ENCODE peak calls at places on chromosomes 1 and 21, in nine cellular contexts. G is effector memory CD4-positive, alpha-beta T cell; N is left ventricle myocardium inferior; W is left lung; T is esophagus squamous epithelium; R is heart right ventricle; J is ovary; H is neural progenitor cell; V is tibial artery. S is an unnamed sample. For H3K36me3, the result is how much of the 10 kb centered on the place peaks cover.

GRCh38 chr1:21956720-21957552 is 19.8 kb upstream of the HSPG2 start:
- DNase-seq in G (peak), N (peak), W (peak), T (no peak), R (peak), J (no peak), H (no peak), V (peak), S (peak)

GRCh38 chr1:164588388-164589341 is 29.7 kb downstream of the PBX1 start:
- DNase-seq in G (no peak), N (peak), W (no peak), T (no peak), R (peak), J (peak), H (peak), V (peak), S (peak)

GRCh38 chr1:86849756-86850155 is 64.2 kb downstream of the SELENOF start:
- DNase-seq in G (no peak), N (no peak), W (no peak), T (no peak), R (no peak), J (no peak), H (no peak), V (no peak), S (no peak)

GRCh38 chr1:2512862-2513421 is 13.5 kb downstream of the PANK4 start:
- DNase-seq in G (no peak), N (no peak), W (no peak), T (no peak), R (no peak), J (no peak), H (no peak), V (no peak), S (no peak)

GRCh38 chr1:226029093-226029496 is 30.0 kb upstream of the SDE2 start:
- DNase-seq in G (no peak), N (no peak), W (no peak), T (no peak), R (no peak), J (no peak), H (no peak), V (peak), S (no peak)

GRCh38 chr1:165877940-165878556 is 50.6 kb downstream of the UCK2 start:
- DNase-seq in G (no peak), N (no peak), W (no peak), T (no peak), R (no peak), J (no peak), H (no peak), V (no peak), S (no peak)

GRCh38 chr1:6785721-6786505 is 659 bp downstream of the CAMTA1 start:
- DNase-seq in G (peak), N (peak), W (peak), T (no peak), R (peak), J (peak), H (peak), V (peak), S (peak)

GRCh38 chr1:114458208-114458777 is 52.7 kb downstream of the TRIM33 start:
- DNase-seq in G (no peak), N (no peak), W (no peak), T (no peak), R (no peak), J (no peak), H (no peak), V (no peak), S (no peak)

GRCh38 chr1:37570528-37571334 is 14.0 kb downstream of the DNALI1 start:
- DNase-seq in G (no peak), N (no peak), W (no peak), T (no peak), R (no peak), J (no peak), H (no peak), V (no peak), S (no peak)

GRCh38 chr1:172581779-172582178 is 48.8 kb downstream of the SUCO start:
- DNase-seq in G (no peak), N (no peak), W (no peak), T (no peak), R (no peak), J (no peak), H (no peak), V (no peak), S (no peak)

GRCh38 chr1:67978988-67979516 is 71.4 kb downstream of the DIRAS3 start:
- DNase-seq in G (no peak), N (no peak), W (no peak), T (no peak), R (no peak), J (no peak), H (no peak), V (no peak), S (no peak)

GRCh38 chr1:43982798-43983197 is 3.8 kb downstream of the B4GALT2 start:
- DNase-seq in G (no peak), N (no peak), W (peak), T (no peak), R (no peak), J (no peak), H (no peak), V (no peak), S (no peak)

GRCh38 chr21:42677339-42678117 is 24.1 kb downstream of the PDE9A start:
- DNase-seq in G (no peak), N (no peak), W (peak), T (no peak), R (no peak), J (no peak), H (no peak), V (no peak), S (peak)

GRCh38 chr1:207181838-207182237 is 77.8 kb downstream of the C4BPA start:
- DNase-seq in G (no peak), N (no peak), W (no peak), T (no peak), R (no peak), J (no peak), H (no peak), V (no peak), S (no peak)

GRCh38 chr21:31351438-31351837 is 7.4 kb upstream of the TIAM1 start:
- DNase-seq in G (no peak), N (no peak), W (no peak), T (no peak), R (no peak), J (no peak), H (no peak), V (no peak), S (no peak)

GRCh38 chr1:10834770-10835412 is 38.4 kb upstream of the CASZ1 start:
- DNase-seq in G (no peak), N (no peak), W (peak), T (no peak), R (no peak), J (no peak), H (no peak), V (no peak), S (no peak)

GRCh38 chr1:214187152-214187900 is 93.6 kb upstream of the SMYD2 start:
- DNase-seq in G (no peak), N (no peak), W (peak), T (no peak), R (no peak), J (no peak), H (peak), V (no peak), S (peak)

GRCh38 chr1:177286396-177286795 is 115.6 kb downstream of the BRINP2 start:
- DNase-seq in G (no peak), N (no peak), W (no peak), T (no peak), R (no peak), J (no peak), H (no peak), V (no peak), S (no peak)

GRCh38 chr1:31614538-31615005 is 2.9 kb upstream of the HCRTR1 start:
- DNase-seq in G (no peak), N (no peak), W (peak), T (no peak), R (no peak), J (no peak), H (no peak), V (peak), S (no peak)

GRCh38 chr1:44038876-44039657 is 7.8 kb upstream of the SLC6A9 start:
- DNase-seq in G (no peak), N (no peak), W (no peak), T (no peak), R (no peak), J (no peak), H (no peak), V (no peak), S (no peak)

GRCh38 chr1:100448371-100448770 is 89.6 kb upstream of the GPR88 start:
- DNase-seq in G (no peak), N (no peak), W (no peak), T (no peak), R (no peak), J (no peak), H (no peak), V (no peak), S (no peak)

GRCh38 chr1:85240174-85240601 is 19.3 kb downstream of the C1orf52 start:
- DNase-seq in G (no peak), N (no peak), W (peak), T (no peak), R (peak), J (no peak), H (peak), V (no peak), S (no peak)

GRCh38 chr1:177122461-177122860 is 42.1 kb downstream of the ASTN1 start:
- DNase-seq in G (no peak), N (no peak), W (no peak), T (no peak), R (no peak), J (no peak), H (no peak), V (no peak), S (no peak)

GRCh38 chr1:3468236-3469103 is 14.0 kb downstream of the ARHGEF16 start:
- DNase-seq in G (no peak), N (peak), W (peak), T (no peak), R (peak), J (peak), H (no peak), V (no peak), S (peak)

GRCh38 chr1:182357177-182357576 is 34.4 kb downstream of the GLUL start:
- DNase-seq in G (no peak), N (no peak), W (no peak), T (no peak), R (no peak), J (no peak), H (peak), V (no peak), S (no peak)

GRCh38 chr1:162059721-162060120 is 9.8 kb upstream of the NOS1AP start:
- DNase-seq in G (no peak), N (no peak), W (no peak), T (no peak), R (no peak), J (no peak), H (no peak), V (no peak), S (no peak)

DNA sequence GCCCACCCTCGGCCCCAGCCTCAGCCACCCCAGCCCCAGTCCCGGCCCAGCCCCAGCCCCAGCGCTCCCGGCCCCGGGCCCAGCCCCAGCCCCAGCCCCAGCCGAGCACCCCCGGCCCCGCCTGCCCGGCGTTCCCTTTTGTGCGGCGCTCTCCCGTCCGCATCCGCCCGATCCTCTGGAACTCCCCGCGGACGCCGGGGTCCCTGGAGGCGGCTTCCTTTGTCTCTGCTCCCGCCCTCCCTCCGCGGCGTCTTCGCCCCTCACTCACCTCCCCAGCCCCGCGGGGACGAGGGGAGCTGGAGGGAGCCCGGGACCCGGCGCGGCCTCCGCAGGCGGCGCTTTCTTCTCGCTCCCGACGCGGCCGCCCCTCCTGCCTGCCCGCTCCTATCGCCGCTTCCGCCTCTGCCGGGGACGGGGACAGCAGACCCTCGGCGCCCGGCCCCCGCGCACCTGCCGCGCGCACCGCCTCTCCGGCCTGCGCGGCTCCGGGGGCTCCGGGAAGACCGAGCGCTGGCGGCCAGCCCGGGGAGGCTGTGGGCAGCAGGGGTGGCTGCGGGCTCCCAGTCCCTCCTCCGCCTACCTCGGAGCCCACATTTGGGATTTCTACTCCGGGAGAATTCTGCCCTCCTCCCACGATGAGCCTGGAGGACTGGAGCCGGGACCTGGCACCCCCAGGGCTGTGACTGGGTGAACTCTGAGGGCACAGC is 14.0 kb downstream of the AGRN start:
- DNase-seq in G (no peak), N (no peak), W (no peak), T (no peak), R (no peak), J (no peak), H (peak), V (no peak), S (no peak)
- H3K4me3 ChIP-seq in G (no peak), N (peak), W (no peak), T (peak), R (peak), J (peak), H (peak), V (peak), S (peak)

DNA sequence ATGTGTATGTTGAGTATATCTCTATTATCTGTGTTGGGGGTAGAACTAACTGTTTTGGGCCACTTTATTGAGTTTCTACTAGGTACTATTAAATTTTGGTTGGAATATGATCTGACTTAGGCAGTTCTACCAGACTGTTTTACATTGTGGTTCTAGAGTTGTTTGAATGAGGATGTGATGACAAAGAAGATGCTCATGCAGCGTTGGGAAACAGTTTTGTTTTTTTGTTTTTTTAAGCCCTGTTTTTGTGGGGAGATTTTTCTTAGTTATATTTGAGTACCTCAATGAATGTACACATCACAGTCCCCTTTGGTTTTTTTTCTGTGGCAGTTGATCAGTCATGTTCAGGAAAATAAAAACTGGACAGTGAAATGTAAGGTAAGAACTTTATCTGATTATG is 40.1 kb downstream of the TMED5 start:
- DNase-seq in G (no peak), N (no peak), W (no peak), T (no peak), R (no peak), J (no peak), H (no peak), V (no peak), S (no peak)
- H3K36me3 ChIP-seq in G (under half), N (under half), W (under half), T (half or more), R (half or more), J (under half), H (under half), V (under half), S (half or more)

GRCh38 chr1:23598424-23598823 is 39.1 kb upstream of the ID3 start:
- DNase-seq in G (no peak), N (no peak), W (no peak), T (no peak), R (no peak), J (no peak), H (peak), V (no peak), S (no peak)
- H3K4me3 ChIP-seq in G (no peak), N (no peak), W (no peak), T (no peak), R (no peak), J (no peak), H (no peak), V (no peak), S (no peak)

GRCh38 chr1:55081905-55082296 is 42.6 kb downstream of the PCSK9 start:
- DNase-seq in G (no peak), N (no peak), W (no peak), T (no peak), R (no peak), J (no peak), H (no peak), V (no peak), S (no peak)
- H3K36me3 ChIP-seq in G (half or more), N (half or more), W (half or more), T (half or more), R (half or more), J (under half), H (under half), V (half or more), S (half or more)

GRCh38 chr1:20421441-20421840 is 64.6 kb downstream of the CAMK2N1 start:
- DNase-seq in G (no peak), N (no peak), W (no peak), T (no peak), R (no peak), J (no peak), H (no peak), V (no peak), S (no peak)
- H3K4me3 ChIP-seq in G (no peak), N (no peak), W (no peak), T (no peak), R (no peak), J (no peak), H (no peak), V (no peak), S (no peak)

DNA sequence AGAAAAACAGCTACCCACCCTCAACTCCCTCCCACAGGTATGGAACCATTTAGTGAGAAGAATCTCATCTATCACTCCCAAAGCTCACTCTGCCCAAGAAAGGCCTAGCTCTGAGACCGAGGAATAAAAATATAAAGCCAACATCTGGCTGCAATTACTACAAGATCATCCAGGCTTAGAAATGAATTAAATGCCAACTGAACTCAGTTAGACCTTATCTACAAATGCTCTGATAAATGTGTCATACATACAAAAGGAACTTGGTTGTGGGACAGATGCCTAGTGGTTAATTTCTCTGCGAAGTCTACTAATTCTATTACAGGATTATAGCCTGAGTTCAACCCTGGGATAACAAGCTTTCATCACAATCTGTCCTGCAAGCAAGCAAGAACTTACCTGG is 6.7 kb downstream of the ADIPOR1 start:
- DNase-seq in G (no peak), N (no peak), W (no peak), T (no peak), R (no peak), J (no peak), H (no peak), V (no peak), S (no peak)
- H3K36me3 ChIP-seq in G (under half), N (under half), W (under half), T (under half), R (half or more), J (under half), H (under half), V (under half), S (under half)

DNA sequence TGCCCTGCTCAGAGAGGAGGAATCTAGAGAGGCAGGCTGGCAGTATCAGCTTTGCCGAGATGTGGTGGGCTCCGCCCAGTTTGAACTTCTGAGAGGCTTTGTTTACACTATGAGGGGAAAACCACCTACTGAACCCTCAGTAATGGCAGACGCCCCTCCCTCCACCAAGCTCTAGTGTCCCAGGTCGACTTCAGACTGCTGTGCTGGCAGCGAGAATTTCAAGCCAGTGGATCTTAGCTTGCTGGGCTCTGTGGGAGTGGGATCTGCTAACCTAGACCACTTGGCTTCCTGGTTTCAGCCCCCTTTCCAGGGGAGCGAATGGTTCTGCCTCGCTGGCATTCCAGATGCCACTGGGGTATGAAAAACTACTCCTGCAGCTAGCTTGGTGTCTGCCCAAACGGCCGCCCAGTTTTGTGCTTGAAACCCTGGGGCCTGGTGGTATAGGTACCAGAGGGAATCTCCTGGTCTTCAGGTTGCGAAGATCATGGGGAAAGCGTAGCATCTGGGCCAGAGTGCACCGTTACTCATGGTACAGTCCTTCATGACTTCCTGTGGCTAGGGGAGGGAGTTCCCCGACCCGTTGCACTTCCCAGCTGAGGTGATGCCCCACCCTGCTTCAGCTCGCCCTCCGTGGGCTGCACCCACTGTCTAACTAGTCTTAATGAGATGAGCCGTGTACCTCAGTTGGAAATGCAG is 43.6 kb downstream of the C21orf91 start:
- DNase-seq in G (peak), N (no peak), W (peak), T (no peak), R (no peak), J (no peak), H (no peak), V (no peak), S (no peak)
- H3K4me3 ChIP-seq in G (no peak), N (no peak), W (no peak), T (no peak), R (no peak), J (no peak), H (no peak), V (no peak), S (no peak)